ENCODE peak calls at places on chromosomes 1 and 21, in six cellular contexts. L, Q, P, G, H and B are unnamed samples.

GRCh38 chr1:32963746-32964460 is 706 bp downstream of the RNF19B start:
- DNase-seq in L (peak; percentile 81), Q (peak; percentile 33), P (peak; percentile 75), G (peak; percentile 53), H (peak; percentile 68), B (peak; percentile 74)

GRCh38 chr1:185491604-185492003 is 174.6 kb upstream of the IVNS1ABP start:
- DNase-seq in L (no peak), Q (no peak), P (no peak), G (no peak), H (no peak), B (no peak)

GRCh38 chr1:165290143-165290542 is 66.4 kb downstream of the LMX1A start:
- DNase-seq in L (no peak), Q (no peak), P (no peak), G (no peak), H (no peak), B (no peak)

GRCh38 chr1:54475357-54476230 is 69.4 kb upstream of the SSBP3 start:
- DNase-seq in L (no peak), Q (no peak), P (peak; percentile 70), G (no peak), H (no peak), B (no peak)

GRCh38 chr1:2861988-2862430 is 60.5 kb upstream of the TTC34 start:
- DNase-seq in L (no peak), Q (no peak), P (no peak), G (no peak), H (no peak), B (no peak)

GRCh38 chr1:206538086-206538781 is 30.9 kb downstream of the RASSF5 start:
- DNase-seq in L (no peak), Q (no peak), P (no peak), G (no peak), H (no peak), B (no peak)

GRCh38 chr1:168288311-168289052 is 7.8 kb downstream of the TBX19 start:
- DNase-seq in L (no peak), Q (peak; percentile 65), P (no peak), G (no peak), H (no peak), B (no peak)

GRCh38 chr1:66809736-66810326 is 8.8 kb upstream of the INSL5 start:
- DNase-seq in L (no peak), Q (peak; percentile 22), P (no peak), G (no peak), H (no peak), B (no peak)

GRCh38 chr21:25717491-25718139 is 17.1 kb downstream of the ATP5PF start:
- DNase-seq in L (no peak), Q (peak; percentile 51), P (no peak), G (peak; percentile 45), H (no peak), B (no peak)

GRCh38 chr1:8870118-8870517 is 8.4 kb downstream of the ENO1 start:
- DNase-seq in L (no peak), Q (no peak), P (no peak), G (no peak), H (no peak), B (no peak)

GRCh38 chr21:36735201-36735515 is 36.2 kb downstream of the SIM2 start:
- DNase-seq in L (peak; percentile 48), Q (no peak), P (no peak), G (no peak), H (no peak), B (no peak)

GRCh38 chr1:94955767-94956632 is 29.1 kb upstream of the CNN3 start:
- DNase-seq in L (no peak), Q (peak; percentile 28), P (no peak), G (peak; percentile 62), H (no peak), B (peak; percentile 78)

GRCh38 chr1:20660363-20661234 is 570 bp downstream of the DDOST start:
- DNase-seq in L (no peak), Q (no peak), P (no peak), G (no peak), H (no peak), B (no peak)

GRCh38 chr1:220448217-220448616 is 79.7 kb upstream of the MARK1 start:
- DNase-seq in L (no peak), Q (no peak), P (no peak), G (no peak), H (no peak), B (no peak)

GRCh38 chr1:7290971-7291970 is 479.8 kb upstream of the VAMP3 start:
- DNase-seq in L (no peak), Q (peak; percentile 69), P (no peak), G (peak; percentile 81), H (no peak), B (no peak)

GRCh38 chr1:12634696-12635202 is 9.1 kb upstream of the AADACL4 start:
- DNase-seq in L (no peak), Q (no peak), P (no peak), G (no peak), H (no peak), B (no peak)

GRCh38 chr1:111921948-111922347 is 67.5 kb downstream of the KCND3 start:
- DNase-seq in L (no peak), Q (no peak), P (no peak), G (no peak), H (no peak), B (no peak)

GRCh38 chr1:44170281-44170823 is 28.9 kb upstream of the KLF18 start:
- DNase-seq in L (no peak), Q (peak; percentile 29), P (no peak), G (no peak), H (no peak), B (no peak)

GRCh38 chr21:33884361-33885157 is 31.0 kb downstream of the ATP5PO start:
- DNase-seq in L (no peak), Q (no peak), P (no peak), G (no peak), H (no peak), B (no peak)

GRCh38 chr1:4573521-4573920 is 80.9 kb upstream of the AJAP1 start:
- DNase-seq in L (no peak), Q (no peak), P (no peak), G (no peak), H (no peak), B (no peak)

GRCh38 chr1:145858937-145859490 is at the start of gene PIAS3:
- DNase-seq in L (peak; percentile 98), Q (peak; percentile 93), P (peak; percentile 98), G (peak; percentile 97), H (peak; percentile 98), B (peak; percentile 97)

GRCh38 chr1:145859491-145860159 is 744 bp upstream of the PIAS3 start:
- DNase-seq in L (peak; percentile 96), Q (peak; percentile 82), P (peak; percentile 89), G (peak; percentile 93), H (peak; percentile 95), B (peak; percentile 91)

GRCh38 chr1:145855426-145855948 is 3.4 kb downstream of the PIAS3 start:
- DNase-seq in L (peak; percentile 2), Q (no peak), P (no peak), G (no peak), H (no peak), B (no peak)

GRCh38 chr1:145857170-145857569 is 1.7 kb downstream of the PIAS3 start:
- DNase-seq in L (peak; percentile 46), Q (no peak), P (no peak), G (no peak), H (no peak), B (no peak)

DNA sequence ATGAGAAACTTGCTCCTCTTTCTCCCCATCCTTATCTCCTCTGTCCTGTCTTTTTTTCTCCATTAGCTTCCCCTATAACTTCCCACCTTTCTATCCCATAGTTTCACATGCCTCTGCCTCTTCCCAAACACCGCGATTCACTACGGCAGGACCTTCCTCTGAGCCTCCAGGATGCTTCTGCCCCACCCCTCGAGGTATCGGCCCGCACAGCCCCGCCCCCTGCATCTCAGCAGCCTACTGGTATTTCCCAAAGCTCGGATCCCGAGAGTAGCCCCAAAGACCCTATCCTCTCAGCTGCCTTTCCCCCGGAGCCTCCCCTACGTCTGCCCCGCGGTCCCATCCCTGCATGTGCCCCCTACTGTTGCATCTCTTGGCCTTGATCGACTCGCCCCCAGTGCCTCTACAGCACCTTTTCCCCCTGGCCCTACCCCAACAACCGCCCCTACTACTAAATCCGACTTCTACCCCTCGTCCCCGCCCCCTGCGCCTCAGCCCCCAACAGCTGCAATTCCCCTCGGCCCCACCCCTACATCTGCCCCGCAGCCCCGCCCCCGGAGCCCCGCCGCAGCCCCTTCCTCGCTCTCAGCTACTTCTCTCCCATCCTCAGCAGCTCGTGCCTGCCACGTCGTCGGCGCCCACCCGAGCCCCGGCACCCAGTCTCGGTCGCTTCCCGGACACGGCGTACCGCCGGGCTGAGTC is 494 bp downstream of the PIAS3 start:
- DNase-seq in L (peak; percentile 86), Q (peak; percentile 19), P (peak; percentile 88), G (no peak), H (peak; percentile 61), B (peak; percentile 66)
- TF ChIP-seq CTCF in L (no peak), Q (no peak), P (no peak), G (no peak), H (no peak), B (peak; percentile 3)

GRCh38 chr1:157370698-157371097 is 181.6 kb downstream of the FCRL5 start:
- DNase-seq in L (no peak), Q (no peak), P (no peak), G (no peak), H (no peak), B (no peak)
- TF ChIP-seq CTCF in L (no peak), Q (no peak), P (no peak), G (no peak), H (no peak), B (no peak)

GRCh38 chr1:25198731-25199231 is 33.5 kb downstream of the SYF2 start:
- DNase-seq in L (peak; percentile 75), Q (no peak), P (no peak), G (peak; percentile 20), H (no peak), B (no peak)
- TF ChIP-seq CTCF in L (peak; percentile 41), Q (no peak), P (no peak), G (no peak), H (no peak), B (no peak)

GRCh38 chr1:85259118-85259865 is at the start of gene C1orf52:
- DNase-seq in L (peak; percentile 97), Q (peak; percentile 90), P (peak; percentile 99), G (peak; percentile 96), H (peak; percentile 98), B (peak; percentile 90)

GRCh38 chr1:85262985-85263384 is 3.5 kb upstream of the C1orf52 start:
- DNase-seq in L (no peak), Q (no peak), P (no peak), G (no peak), H (no peak), B (no peak)

GRCh38 chr1:85264150-85264549 is 4.7 kb upstream of the C1orf52 start:
- DNase-seq in L (no peak), Q (peak; percentile 50), P (no peak), G (no peak), H (no peak), B (no peak)

GRCh38 chr1:85258536-85259117 is 835 bp downstream of the C1orf52 start:
- DNase-seq in L (no peak), Q (no peak), P (peak; percentile 48), G (no peak), H (no peak), B (no peak)

DNA sequence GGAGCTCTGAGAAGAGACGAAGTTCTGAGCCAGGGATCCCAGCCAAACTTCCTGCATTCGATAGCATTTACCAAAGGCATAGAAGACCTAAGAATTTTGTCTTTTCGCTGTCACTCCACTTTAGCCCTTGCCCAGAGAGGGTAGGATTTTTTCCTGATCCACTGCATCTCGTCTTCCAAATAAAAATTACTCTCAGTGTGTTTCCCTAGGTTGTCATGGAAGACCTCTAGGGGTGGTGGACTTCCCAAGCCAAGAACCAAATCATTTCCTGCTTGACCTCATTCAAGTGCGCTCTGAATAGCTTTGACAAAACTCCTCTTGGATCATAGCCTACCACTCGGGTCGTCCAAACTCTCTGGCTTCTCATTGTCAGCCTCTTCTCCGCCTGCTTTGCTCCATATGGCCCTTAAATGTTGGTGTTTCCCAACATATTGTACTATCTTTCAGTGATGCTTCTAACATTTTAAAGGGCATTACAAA is 444 bp upstream of the C1orf52 start:
- DNase-seq in L (no peak), Q (peak; percentile 62), P (no peak), G (peak; percentile 73), H (no peak), B (no peak)
- TF ChIP-seq CTCF in L (no peak), Q (no peak), P (no peak), G (no peak), H (peak; percentile 8), B (no peak)